ENCODE peak calls at places on chromosome 1, in four cellular contexts. W is HCT116, X is GM12878, K is H1. V is an unnamed sample.

GRCh38 chr1:21834094-21834493 is 22.0 kb downstream of the LDLRAD2 start:
- DNase-seq in W (no peak), X (no peak), K (no peak), V (no peak)

GRCh38 chr1:225820522-225821120 is 10.7 kb downstream of the EPHX1 start:
- DNase-seq in W (no peak), X (no peak), K (no peak), V (no peak)

GRCh38 chr1:25642710-25643109 is 26.1 kb downstream of the MAN1C1 start:
- DNase-seq in W (no peak), X (peak; percentile 44), K (no peak), V (no peak)

GRCh38 chr1:154982897-154983648 is at the start of gene FLAD1:
- DNase-seq in W (peak; percentile 100), X (peak; percentile 100), K (peak; percentile 98), V (peak; percentile 100)

GRCh38 chr1:33178836-33179439 is 2.9 kb downstream of the TRIM62 start:
- DNase-seq in W (no peak), X (no peak), K (no peak), V (no peak)

GRCh38 chr1:72690871-72691270 is 408.5 kb upstream of the NEGR1 start:
- DNase-seq in W (no peak), X (no peak), K (no peak), V (no peak)

GRCh38 chr1:58883037-58883887 is 99.4 kb upstream of the JUN start:
- DNase-seq in W (peak; percentile 85), X (no peak), K (no peak), V (peak; percentile 6)

GRCh38 chr1:227798078-227798802 is 17.2 kb upstream of the PRSS38 start:
- DNase-seq in W (no peak), X (no peak), K (no peak), V (no peak)

GRCh38 chr1:6450005-6450450 is 15.9 kb downstream of the TNFRSF25 start:
- DNase-seq in W (no peak), X (no peak), K (no peak), V (no peak)

GRCh38 chr1:173420330-173420806 is 56.8 kb upstream of the PRDX6 start:
- DNase-seq in W (peak; percentile 76), X (no peak), K (peak; percentile 41), V (no peak)

GRCh38 chr1:58460469-58460868 is 86.1 kb downstream of the OMA1 start:
- DNase-seq in W (no peak), X (no peak), K (no peak), V (no peak)

GRCh38 chr1:67686272-67687197 is 1.5 kb downstream of the GADD45A start:
- DNase-seq in W (peak; percentile 91), X (peak; percentile 57), K (no peak), V (peak; percentile 47)

GRCh38 chr1:192475970-192476369 is 99.6 kb upstream of the RGS1 start:
- DNase-seq in W (no peak), X (no peak), K (no peak), V (no peak)

GRCh38 chr1:180953791-180954721 is 41.4 kb downstream of the KIAA1614 start:
- DNase-seq in W (no peak), X (peak; percentile 9), K (no peak), V (no peak)
- H3K4me3 ChIP-seq in W (no peak overlapping the region), X (peak overlapping the region; percentile 64), K (peak overlapping the region; percentile 14), V (peak overlapping the region; percentile 58)

DNA sequence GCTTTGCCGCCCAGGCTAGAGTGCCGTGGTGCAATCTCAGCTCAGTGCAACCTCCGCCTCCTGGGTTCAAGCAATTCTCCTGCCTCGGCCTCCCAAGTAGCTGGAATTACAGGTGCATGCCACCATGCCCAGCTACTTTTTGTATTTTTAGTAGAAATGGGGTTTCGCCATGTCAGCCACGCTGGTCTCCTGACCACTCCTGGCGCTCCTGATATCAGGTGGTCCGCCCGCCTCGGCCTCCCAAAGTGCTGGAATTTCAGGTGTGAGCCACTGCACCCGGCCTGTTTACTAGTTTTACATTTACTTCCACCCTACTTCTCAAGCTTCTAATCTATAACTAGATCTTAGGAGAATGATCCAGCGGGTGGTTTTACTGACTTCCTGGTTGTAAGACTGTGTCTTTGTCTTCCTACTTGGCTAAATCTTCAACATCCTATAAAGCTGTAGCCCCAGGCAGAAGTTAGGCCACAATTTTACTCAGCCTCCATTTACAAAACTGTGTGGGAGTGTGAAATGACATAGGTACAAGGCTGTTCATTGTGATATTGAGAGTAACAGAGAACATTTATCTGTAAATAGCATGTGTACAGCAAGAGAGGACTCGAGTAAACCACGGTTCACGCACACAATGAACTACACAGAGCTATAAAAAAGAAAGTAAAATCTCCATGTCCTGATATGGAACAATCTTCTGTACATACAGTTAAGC is 9.6 kb upstream of the POU2F1 start:
- DNase-seq in W (no peak), X (no peak), K (no peak), V (peak; percentile 62)
- TF ChIP-seq POLR2AphosphoS5 in W (no peak), X (no peak), K (no peak), V (no peak)

GRCh38 chr1:90712153-90712930 is 4.8 kb downstream of the BARHL2 start:
- DNase-seq in W (no peak), X (no peak), K (no peak), V (no peak)
- TF ChIP-seq EZH2 in W (no peak), X (no peak), K (peak; percentile 72), V (no peak)

GRCh38 chr1:150696995-150697927 is at the start of gene GOLPH3L:
- DNase-seq in W (peak; percentile 99), X (peak; percentile 99), K (peak; percentile 94), V (peak; percentile 97)
- H3K4me3 ChIP-seq in W (peak within 1 kb of the TSS; percentile 88), X (peak within 1 kb of the TSS; percentile 72), K (peak within 1 kb of the TSS; percentile 94), V (peak within 1 kb of the TSS; percentile 93)

GRCh38 chr1:34985063-34985770 is at the start of gene TMEM35B:
- DNase-seq in W (no peak), X (no peak), K (no peak), V (no peak)
- TF ChIP-seq POLR2AphosphoS5 in W (peak; percentile 94), X (peak; percentile 79), K (no peak), V (peak; percentile 73)

GRCh38 chr1:2276803-2277580 is 48.9 kb downstream of the SKI start:
- DNase-seq in W (no peak), X (no peak), K (no peak), V (no peak)
- TF ChIP-seq EZH2 in W (no peak), X (no peak), K (no peak), V (no peak)

GRCh38 chr1:110604586-110605148 is 1.5 kb downstream of the KCNA2 start:
- DNase-seq in W (no peak), X (no peak), K (no peak), V (no peak)
- H3K4me3 ChIP-seq in W (no peak overlapping the region), X (no peak overlapping the region), K (no peak overlapping the region), V (peak overlapping the region; percentile 94)

DNA sequence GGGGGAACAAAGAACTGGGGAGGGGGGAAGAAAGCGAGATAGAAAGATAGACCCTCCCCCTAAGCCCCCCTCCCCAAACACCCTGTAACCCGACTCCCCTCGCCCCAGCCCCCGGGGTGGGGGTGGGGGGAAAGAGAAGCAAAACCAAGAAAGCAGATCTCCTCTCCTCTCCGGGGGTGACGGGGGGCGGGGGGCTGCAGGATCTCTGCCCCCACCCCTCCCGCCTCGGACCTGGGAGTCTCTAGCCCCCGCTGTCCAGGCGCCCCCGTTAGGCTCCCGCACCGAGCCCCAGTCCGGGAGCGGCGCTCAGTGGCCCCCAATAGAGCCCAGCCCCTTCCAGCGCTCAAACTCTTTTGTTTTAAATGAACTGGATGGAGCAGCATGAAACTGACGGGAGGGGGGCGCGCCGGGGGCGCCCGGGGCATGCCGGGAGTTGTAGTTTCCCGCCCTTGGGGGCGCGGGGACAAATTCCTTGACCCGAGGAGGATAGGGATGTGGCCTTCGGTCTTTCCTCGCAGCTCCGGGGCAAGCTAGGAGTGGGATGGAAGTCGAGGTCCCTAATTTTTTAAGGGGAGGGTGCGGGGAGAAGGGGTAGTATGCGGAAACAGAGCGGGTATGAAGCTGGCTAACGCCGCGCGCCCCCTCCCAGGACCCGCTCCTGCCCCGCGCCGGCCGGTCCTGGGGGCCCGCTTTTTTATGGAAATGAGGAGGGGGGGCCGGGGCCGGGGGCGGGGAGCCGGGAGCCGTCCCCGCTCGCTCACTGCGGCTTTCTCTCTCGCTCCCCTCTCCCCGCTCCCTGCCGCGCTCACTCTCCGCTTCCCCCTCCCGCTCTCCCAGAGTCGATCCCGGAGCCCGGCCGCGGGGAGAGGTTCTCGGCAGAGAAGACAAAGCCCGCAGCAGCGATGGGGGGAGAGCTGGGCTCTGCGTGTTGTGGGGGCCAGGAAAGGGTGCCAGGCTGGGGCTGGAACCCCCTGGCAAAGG is at the start of gene MEX3A:
- DNase-seq in W (no peak), X (no peak), K (peak; percentile 92), V (no peak)
- TF ChIP-seq POLR2AphosphoS5 in W (peak; percentile 49), X (no peak), K (peak; percentile 88), V (peak; percentile 78)

GRCh38 chr1:184973308-184974085 is 811 bp downstream of the NIBAN1 start:
- DNase-seq in W (no peak), X (peak; percentile 56), K (no peak), V (no peak)
- TF ChIP-seq EZH2 in W (no peak), X (no peak), K (peak; percentile 51), V (no peak)

DNA sequence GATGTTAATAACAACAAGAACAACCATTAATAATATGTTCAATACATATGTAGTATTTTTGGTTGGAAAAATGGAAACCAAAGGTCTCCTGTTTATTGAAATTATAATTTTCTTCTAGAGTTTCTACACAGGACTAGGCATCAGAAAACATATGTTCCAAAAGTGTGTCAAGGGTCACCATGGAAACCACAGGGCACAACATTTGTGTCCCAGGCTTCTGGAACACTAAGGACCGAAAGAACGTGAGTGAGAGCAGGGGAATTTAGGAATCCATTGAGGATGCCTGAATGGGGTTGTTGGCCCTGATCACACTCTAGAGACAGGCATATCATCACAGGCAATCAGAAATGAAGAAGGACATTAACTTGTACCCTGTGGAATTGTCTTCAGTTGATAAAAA is 7.5 kb upstream of the CDC14A start:
- DNase-seq in W (no peak), X (no peak), K (no peak), V (no peak)
- H3K4me3 ChIP-seq in W (no peak overlapping the region), X (no peak overlapping the region), K (no peak overlapping the region), V (no peak overlapping the region)